ENCODE peak calls at places on chromosomes 11 and 22, in four cellular contexts. S, T, B and H are unnamed samples. For H3K4me1, the result is how much of the 10 kb centered on the place peaks cover.

GRCh38 chr11:12238420-12238819 is 128.0 kb downstream of the MICAL2 start:
- DNase-seq in S (no peak), T (no peak), B (no peak), H (no peak)

GRCh38 chr11:116787786-116788486 is at the start of gene ZPR1:
- DNase-seq in S (peak), T (peak), B (peak), H (peak)

GRCh38 chr11:794766-795637 is 3.1 kb downstream of the SLC25A22 start:
- DNase-seq in S (no peak), T (no peak), B (peak), H (no peak)

GRCh38 chr22:28018461-28018927 is 99.4 kb upstream of the PITPNB start:
- DNase-seq in S (peak), T (no peak), B (peak), H (peak)

GRCh38 chr11:33325456-33325855 is 68.3 kb downstream of the HIPK3 start:
- DNase-seq in S (no peak), T (no peak), B (no peak), H (no peak)

GRCh38 chr11:18727499-18728236 is 1.7 kb upstream of the IGSF22 start:
- DNase-seq in S (peak), T (peak), B (peak), H (no peak)

GRCh38 chr22:22842085-22842484 is 45.5 kb upstream of the IGLL5 start:
- DNase-seq in S (no peak), T (no peak), B (no peak), H (no peak)

GRCh38 chr22:42074153-42074750 is at the start of gene PHETA2:
- DNase-seq in S (peak), T (peak), B (peak), H (peak)

GRCh38 chr11:125925247-125925740 is 20.6 kb upstream of the VSIG10L2 start:
- DNase-seq in S (peak), T (no peak), B (peak), H (no peak)

GRCh38 chr11:33060271-33060670 is 20.9 kb downstream of the TCP11L1 start:
- DNase-seq in S (no peak), T (no peak), B (no peak), H (no peak)

GRCh38 chr22:40684728-40685127 is 5.4 kb downstream of the MCHR1 start:
- DNase-seq in S (no peak), T (no peak), B (no peak), H (no peak)

GRCh38 chr22:49930596-49931412 is 12.4 kb downstream of the CRELD2 start:
- DNase-seq in S (peak), T (peak), B (peak), H (peak)

GRCh38 chr11:126997196-126997595 is 3.4 kb downstream of the KIRREL3 start:
- DNase-seq in S (no peak), T (peak), B (no peak), H (no peak)

GRCh38 chr11:108614086-108614485 is 20.5 kb upstream of the EXPH5 start:
- DNase-seq in S (no peak), T (no peak), B (no peak), H (no peak)

GRCh38 chr11:119615003-119615878 is 113.8 kb downstream of the NECTIN1 start:
- DNase-seq in S (no peak), T (peak), B (peak), H (no peak)

GRCh38 chr11:74739546-74740270 is 8.5 kb upstream of the CHRDL2 start:
- DNase-seq in S (peak), T (peak), B (peak), H (no peak)

GRCh38 chr11:45820211-45820857 is 15.4 kb downstream of the SLC35C1 start:
- DNase-seq in S (no peak), T (no peak), B (no peak), H (no peak)

GRCh38 chr11:127950162-127950561 is 637.2 kb downstream of the ETS1 start:
- DNase-seq in S (no peak), T (no peak), B (no peak), H (no peak)

GRCh38 chr11:33590471-33590870 is 110.2 kb downstream of the C11orf91 start:
- DNase-seq in S (no peak), T (no peak), B (no peak), H (no peak)

GRCh38 chr11:116500002-116500832 is 272.6 kb downstream of the BUD13 start:
- DNase-seq in S (no peak), T (no peak), B (no peak), H (no peak)

GRCh38 chr11:14892036-14892556 is at the start of gene CYP2R1:
- DNase-seq in S (peak), T (peak), B (peak), H (peak)

GRCh38 chr11:120611576-120611975 is 100.0 kb downstream of the GRIK4 start:
- DNase-seq in S (no peak), T (no peak), B (no peak), H (no peak)

GRCh38 chr22:43053176-43053575 is 36.0 kb downstream of the TTLL1 start:
- DNase-seq in S (no peak), T (no peak), B (no peak), H (no peak)

GRCh38 chr22:43222281-43222680 is 35.3 kb upstream of the TTLL12 start:
- DNase-seq in S (no peak), T (no peak), B (peak), H (no peak)

GRCh38 chr11:102994101-102994500 is 38.6 kb upstream of the MMP13 start:
- DNase-seq in S (no peak), T (peak), B (no peak), H (no peak)

GRCh38 chr11:69339916-69340565 is 46.1 kb downstream of the MYEOV start:
- DNase-seq in S (no peak), T (no peak), B (no peak), H (peak)

GRCh38 chr22:19723990-19724827 is 870 bp downstream of the GP1BB start:
- DNase-seq in S (no peak), T (peak), B (no peak), H (no peak)

GRCh38 chr22:39317084-39317755 is 2.2 kb downstream of the RPL3 start:
- DNase-seq in S (peak), T (no peak), B (no peak), H (no peak)

GRCh38 chr11:75055511-75055910 is 41.2 kb downstream of the OR2AT4 start:
- DNase-seq in S (no peak), T (peak), B (no peak), H (no peak)

GRCh38 chr11:20238712-20239111 is 78.4 kb upstream of the DBX1 start:
- DNase-seq in S (peak), T (no peak), B (peak), H (no peak)

GRCh38 chr22:49756201-49756600 is 71.5 kb downstream of the BRD1 start:
- DNase-seq in S (peak), T (no peak), B (no peak), H (no peak)

GRCh38 chr22:44344407-44344806 is 31.7 kb upstream of the SHISAL1 start:
- DNase-seq in S (no peak), T (no peak), B (no peak), H (no peak)

GRCh38 chr11:24496371-24496727 is 504 bp upstream of the LUZP2 start:
- DNase-seq in S (no peak), T (peak), B (no peak), H (no peak)

GRCh38 chr11:24502425-24502824 is 5.6 kb downstream of the LUZP2 start:
- DNase-seq in S (no peak), T (no peak), B (no peak), H (peak)

DNA sequence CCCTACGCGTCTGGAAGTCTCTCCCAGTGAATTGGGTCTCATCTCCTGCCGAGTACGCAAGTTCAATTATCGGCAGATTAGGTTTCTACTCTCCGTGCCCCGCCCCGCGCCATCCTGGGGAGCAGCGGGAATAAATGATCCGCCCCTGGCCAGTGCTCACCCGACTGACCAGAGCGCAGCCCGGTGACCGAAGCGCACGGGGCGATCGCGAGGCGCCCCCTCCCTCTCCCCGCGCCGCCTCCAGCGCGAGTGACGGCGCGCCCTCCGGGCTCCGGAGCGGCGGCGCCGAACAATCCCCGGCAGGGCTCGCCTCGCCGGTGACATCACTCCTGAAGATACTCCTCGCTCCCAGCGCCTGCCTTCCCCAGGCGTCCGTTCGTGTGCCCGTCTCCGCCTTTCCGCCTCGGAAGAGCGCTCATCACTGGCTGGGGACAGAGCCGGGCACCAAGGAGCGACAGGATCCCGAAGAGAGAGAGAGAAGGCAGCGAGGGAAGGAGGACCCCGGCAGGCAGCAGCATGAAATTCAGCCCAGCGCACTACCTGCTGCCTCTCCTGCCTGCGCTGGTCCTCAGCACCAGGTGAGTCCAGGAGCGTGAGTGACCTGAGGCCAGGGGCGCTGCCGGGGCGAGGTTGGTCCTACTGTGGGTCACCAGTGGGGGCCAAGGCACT is at the start of gene LUZP2:
- DNase-seq in S (no peak), T (peak), B (peak), H (peak)
- H3K4me1 ChIP-seq in S (under half), T (under half), B (under half), H (under half)

GRCh38 chr11:60890696-60891095 is 15.7 kb downstream of the PRPF19 start:
- DNase-seq in S (peak), T (no peak), B (no peak), H (no peak)
- H3K27ac ChIP-seq in S (no peak), T (no peak), B (no peak), H (no peak)

DNA sequence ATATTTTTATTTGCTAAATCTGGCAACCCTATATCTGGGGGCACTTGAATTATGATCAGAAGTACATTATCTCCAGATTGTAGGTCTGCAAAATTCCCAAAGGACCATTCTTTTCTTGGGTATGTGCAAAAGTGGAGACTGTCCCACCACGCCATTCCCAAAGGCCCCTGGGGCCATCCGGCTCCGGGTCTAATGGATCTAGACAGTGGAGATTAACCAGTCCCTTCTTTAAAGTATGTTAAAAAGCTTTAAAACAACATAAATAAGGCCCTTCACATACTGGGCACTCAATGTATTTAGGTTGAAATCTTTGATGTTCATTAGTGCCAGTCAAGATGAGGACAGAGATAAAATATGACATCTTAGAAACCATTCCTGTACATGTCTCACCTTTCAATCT is 124.1 kb downstream of the MAML2 start:
- DNase-seq in S (no peak), T (no peak), B (no peak), H (no peak)
- H3K4me1 ChIP-seq in S (under half), T (under half), B (under half), H (half or more)

GRCh38 chr11:100726709-100727108 is 39.6 kb downstream of the ARHGAP42 start:
- DNase-seq in S (no peak), T (no peak), B (no peak), H (no peak)
- H3K27ac ChIP-seq in S (no peak), T (no peak), B (no peak), H (no peak)

GRCh38 chr22:17566776-17567175 is 3.5 kb downstream of the SLC25A18 start:
- DNase-seq in S (no peak), T (no peak), B (no peak), H (no peak)

GRCh38 chr22:17562906-17563870 is at the start of gene SLC25A18:
- DNase-seq in S (peak), T (no peak), B (peak), H (no peak)

GRCh38 chr22:17569971-17570511 is 6.7 kb downstream of the SLC25A18 start:
- DNase-seq in S (peak), T (peak), B (no peak), H (no peak)

GRCh38 chr22:17563936-17564391 is 666 bp downstream of the SLC25A18 start:
- DNase-seq in S (no peak), T (peak), B (peak), H (no peak)

GRCh38 chr22:17565986-17566687 is 2.8 kb downstream of the SLC25A18 start:
- DNase-seq in S (no peak), T (no peak), B (no peak), H (no peak)
- H3K4me1 ChIP-seq in S (under half), T (under half), B (under half), H (under half)

DNA sequence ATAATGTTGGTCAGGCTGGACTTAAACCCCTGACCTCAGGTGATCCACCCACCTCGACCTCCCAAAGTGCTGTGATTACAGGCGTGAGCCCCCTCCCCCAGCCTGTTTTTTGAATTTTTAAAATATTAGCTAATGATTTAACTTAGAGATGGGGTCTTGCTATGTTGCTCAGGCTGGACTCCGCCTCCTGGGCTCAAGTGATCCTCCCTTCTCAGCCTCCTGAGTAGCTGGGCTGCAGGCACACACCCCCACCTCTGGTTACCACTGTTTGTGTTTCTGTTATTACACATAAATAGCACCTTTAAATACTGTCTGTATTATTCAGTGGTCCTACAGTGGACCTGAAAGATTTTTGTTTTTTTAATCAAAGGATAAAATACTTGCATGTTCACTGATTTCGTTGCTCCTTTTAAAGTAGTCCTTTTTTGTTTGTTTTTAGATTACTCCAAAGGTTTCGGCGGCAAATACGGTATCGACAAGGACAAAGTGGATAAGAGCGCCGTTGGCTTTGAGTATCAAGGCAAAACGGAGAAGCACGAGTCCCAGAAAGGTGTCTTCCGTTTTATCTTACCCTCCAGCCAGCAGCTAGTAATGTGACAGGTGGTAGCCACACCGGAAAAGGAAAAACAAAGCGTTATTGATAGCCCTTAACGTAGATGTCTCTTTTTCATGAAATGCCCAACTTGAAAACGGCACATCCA is 21.1 kb downstream of the CTTN start:
- DNase-seq in S (no peak), T (no peak), B (no peak), H (no peak)
- H3K27ac ChIP-seq in S (no peak), T (no peak), B (no peak), H (no peak)

GRCh38 chr11:95363189-95363588 is 132.2 kb upstream of the SESN3 start:
- DNase-seq in S (no peak), T (no peak), B (no peak), H (no peak)
- H3K4me1 ChIP-seq in S (under half), T (under half), B (under half), H (under half)

DNA sequence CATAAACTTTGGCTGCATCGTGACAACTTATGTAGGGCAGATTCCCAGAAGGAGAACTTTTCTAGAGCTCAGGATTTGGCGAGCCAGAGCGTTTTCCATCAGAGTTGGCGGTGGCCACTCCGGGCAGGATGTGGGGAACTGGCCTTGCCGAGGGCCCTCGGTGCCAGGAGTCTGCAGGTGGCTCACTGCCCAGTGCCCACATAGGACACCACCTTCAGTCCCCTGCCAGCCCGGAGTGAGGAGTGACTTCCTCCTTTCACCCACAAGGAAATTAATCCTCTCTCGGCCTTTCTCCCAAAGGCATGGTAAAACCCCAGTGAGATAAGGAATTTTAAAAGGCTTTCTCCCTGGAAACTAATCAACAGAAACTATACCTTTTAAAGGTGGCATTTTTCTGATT is 1.6 kb upstream of the LGALS2 start:
- DNase-seq in S (no peak), T (no peak), B (peak), H (no peak)
- H3K27ac ChIP-seq in S (no peak), T (no peak), B (peak), H (no peak)

DNA sequence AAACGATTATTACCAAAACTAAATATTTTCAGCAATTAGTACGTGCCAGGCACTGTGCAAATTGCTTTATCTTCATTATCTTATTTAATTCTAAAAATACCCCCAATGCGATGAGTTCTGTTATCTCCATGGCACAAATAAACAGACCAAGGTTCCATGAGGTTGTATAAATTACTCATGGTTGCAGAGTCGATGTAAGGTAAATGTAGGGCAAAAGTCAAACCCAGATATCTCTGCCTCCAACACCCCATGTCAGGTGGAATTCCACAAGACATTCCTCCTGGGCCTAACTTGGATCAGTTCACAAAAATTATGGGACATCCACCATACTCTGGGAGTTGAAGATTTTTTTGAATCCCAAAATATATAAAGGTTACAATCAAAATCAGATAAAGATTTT is 43.7 kb downstream of the ISX start:
- DNase-seq in S (peak), T (no peak), B (no peak), H (no peak)
- H3K4me1 ChIP-seq in S (under half), T (under half), B (under half), H (under half)